ENCODE peak calls at places on chromosomes 11 and 22, in five cellular contexts. E is GM12878, D is HepG2, G is H1, J is K562. R is an unnamed sample.

GRCh38 chr22:49462291-49462690 is 365.4 kb downstream of the BRD1 start:
- DNase-seq in E (no peak), D (no peak), G (no peak), J (no peak), R (no peak)

GRCh38 chr11:23013509-23013908 is 153.2 kb upstream of the CCDC179 start:
- DNase-seq in E (no peak), D (no peak), G (no peak), J (no peak), R (no peak)

GRCh38 chr22:23282089-23282501 is 101.8 kb downstream of the BCR start:
- DNase-seq in E (no peak), D (no peak), G (no peak), J (no peak), R (peak)

GRCh38 chr11:107705027-107705426 is 6.8 kb downstream of the SLN start:
- DNase-seq in E (no peak), D (no peak), G (no peak), J (no peak), R (no peak)

GRCh38 chr11:48081151-48082010 is 101.0 kb downstream of the PTPRJ start:
- DNase-seq in E (no peak), D (no peak), G (no peak), J (no peak), R (peak)

GRCh38 chr11:71482746-71483364 is 29.9 kb downstream of the NADSYN1 start:
- DNase-seq in E (no peak), D (no peak), G (no peak), J (no peak), R (no peak)

GRCh38 chr22:39994046-39994565 is 648 bp upstream of the FAM83F start:
- DNase-seq in E (no peak), D (no peak), G (no peak), J (peak), R (no peak)

GRCh38 chr22:31075961-31076360 is 5.2 kb upstream of the SMTN start:
- DNase-seq in E (no peak), D (no peak), G (no peak), J (no peak), R (no peak)

GRCh38 chr11:64245797-64246623 is 733 bp downstream of the PPP1R14B start:
- DNase-seq in E (no peak), D (peak), G (no peak), J (peak), R (no peak)

GRCh38 chr11:69721745-69722144 is 17.9 kb upstream of the FGF19 start:
- DNase-seq in E (no peak), D (no peak), G (no peak), J (no peak), R (no peak)

GRCh38 chr22:40258463-40259046 is 80.8 kb downstream of the TNRC6B start:
- DNase-seq in E (no peak), D (no peak), G (no peak), J (no peak), R (no peak)

GRCh38 chr22:50531546-50532352 is 1.9 kb upstream of the TYMP start:
- DNase-seq in E (no peak), D (no peak), G (no peak), J (no peak), R (peak)

GRCh38 chr11:134244593-134244992 is 8.6 kb downstream of the THYN1 start:
- DNase-seq in E (no peak), D (peak), G (no peak), J (no peak), R (peak)

GRCh38 chr11:40293655-40294342 is 1165.7 kb downstream of the LRRC4C start:
- DNase-seq in E (peak), D (peak), G (peak), J (peak), R (peak)
- TF ChIP-seq GABPA in E (no peak), D (no peak), G (no peak), J (no peak), R (no peak)

DNA sequence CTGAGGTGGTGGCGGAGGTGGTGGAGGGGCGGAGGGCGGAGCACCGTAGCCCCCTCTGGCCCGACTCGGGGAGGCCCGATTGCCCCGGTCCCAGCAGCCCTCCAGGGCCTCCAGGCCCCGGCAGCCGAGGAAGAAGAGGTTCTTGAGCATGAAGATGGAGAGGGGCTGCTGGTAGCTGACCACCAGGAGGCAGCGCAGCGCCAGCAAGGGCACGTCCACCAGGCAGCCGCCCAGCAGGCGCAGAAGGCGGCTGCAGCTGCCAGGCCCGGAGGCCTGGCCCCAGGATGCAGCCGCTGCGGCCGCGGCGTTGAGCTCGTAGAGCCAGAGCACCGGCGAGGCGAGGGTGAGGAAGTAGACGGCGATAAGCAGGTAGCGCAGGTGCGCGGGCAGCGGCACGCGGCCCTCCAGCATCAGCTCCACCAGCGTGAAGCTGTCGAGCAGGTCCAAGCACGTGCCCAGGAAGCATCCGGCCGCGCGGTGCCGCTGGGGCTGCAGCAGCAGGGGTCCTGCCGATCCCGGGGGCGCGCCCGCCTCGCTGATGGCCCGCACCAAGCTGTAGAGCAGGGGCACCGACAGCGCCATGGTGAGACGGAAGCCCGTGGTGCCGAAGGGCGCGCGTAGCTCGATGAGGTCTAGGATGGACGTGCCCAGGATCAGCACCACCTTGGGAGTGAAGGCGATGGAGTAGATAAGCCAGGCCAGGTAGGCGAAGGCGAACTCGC is 1.5 kb downstream of the TMEM121B start:
- DNase-seq in E (no peak), D (no peak), G (peak), J (peak), R (no peak)
- H3K4me3 ChIP-seq in E (no peak), D (no peak), G (peak), J (no peak), R (no peak)

GRCh38 chr22:32205974-32206773 is 1.3 kb upstream of the RFPL2 start:
- DNase-seq in E (no peak), D (no peak), G (no peak), J (no peak), R (no peak)

GRCh38 chr22:32208681-32209080 is 3.8 kb upstream of the RFPL2 start:
- DNase-seq in E (no peak), D (no peak), G (no peak), J (no peak), R (no peak)

GRCh38 chr22:32207971-32208480 is 3.2 kb upstream of the RFPL2 start:
- DNase-seq in E (no peak), D (no peak), G (no peak), J (no peak), R (no peak)

GRCh38 chr22:32204856-32205722 is at the start of gene RFPL2:
- DNase-seq in E (no peak), D (peak), G (no peak), J (no peak), R (peak)

DNA sequence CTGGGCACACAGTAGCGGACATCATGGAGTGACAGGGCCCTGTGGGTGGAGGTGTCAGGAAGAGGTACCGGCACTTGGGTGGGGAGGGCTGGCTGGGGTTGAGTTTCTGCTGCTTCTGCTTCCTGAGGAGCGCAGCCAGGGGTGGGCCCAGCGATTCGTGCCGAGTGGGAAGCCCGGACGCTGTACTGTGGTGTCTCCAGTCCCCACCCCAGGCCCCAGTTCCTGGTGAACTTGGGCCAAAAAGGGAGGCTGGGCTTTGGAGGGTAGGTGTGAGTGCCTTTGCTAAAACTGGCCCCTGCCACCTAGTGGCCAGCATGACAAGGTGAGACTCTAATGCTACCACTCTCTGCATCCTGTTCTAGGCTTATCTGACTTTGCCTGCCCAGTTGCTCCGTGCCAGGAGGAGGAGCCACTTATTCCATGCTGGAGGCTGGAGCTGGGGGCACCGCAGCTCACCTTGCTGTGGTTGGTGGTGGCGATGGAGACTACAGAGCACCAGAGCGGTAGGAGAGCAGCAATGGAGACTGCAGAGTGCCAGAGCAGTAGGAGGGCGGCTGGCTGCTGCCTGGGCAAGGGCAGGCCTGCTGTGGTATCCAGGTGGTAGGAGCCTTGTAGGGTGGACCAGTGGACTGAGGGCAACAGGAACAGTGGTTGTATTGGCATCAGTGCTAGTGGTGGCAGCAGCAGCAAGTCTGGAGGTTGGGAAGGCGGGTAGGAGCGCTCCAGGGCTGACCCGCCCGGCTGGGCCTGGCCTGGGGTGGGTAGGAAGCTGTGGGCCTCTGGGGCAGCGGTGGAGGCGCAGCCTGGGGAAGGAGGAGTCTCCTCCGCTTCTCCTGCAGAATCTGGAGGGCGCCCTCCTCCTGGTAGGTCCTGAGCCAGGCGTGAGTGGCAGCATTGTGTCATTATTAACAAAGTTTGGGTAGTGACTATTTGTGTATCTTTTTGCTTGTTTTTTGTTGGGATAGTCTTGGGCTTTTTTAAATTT is 2.2 kb upstream of the RFPL2 start:
- DNase-seq in E (no peak), D (peak), G (no peak), J (no peak), R (peak)
- TF ChIP-seq GABPA in E (no peak), D (no peak), G (no peak), J (no peak), R (no peak)

DNA sequence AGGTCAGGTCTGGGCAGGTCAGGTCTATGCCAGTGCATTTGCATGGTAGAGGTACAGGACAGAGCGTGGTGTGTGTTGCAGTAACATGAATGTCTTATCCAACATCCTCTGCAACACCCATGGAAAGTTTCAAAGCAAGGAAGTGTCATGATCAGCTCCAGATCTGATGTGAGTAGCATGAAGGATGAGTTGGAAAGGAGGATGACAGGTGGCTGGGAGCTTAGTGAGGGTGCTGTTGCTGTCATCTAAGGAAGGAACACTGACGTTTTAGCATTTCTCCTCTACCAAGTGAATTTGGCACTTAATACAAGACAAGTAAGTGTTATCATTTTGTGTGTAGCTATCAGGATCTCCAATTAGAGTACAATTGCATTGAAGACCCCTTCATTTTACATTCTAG is 65.1 kb downstream of the GRK3 start:
- DNase-seq in E (no peak), D (no peak), G (no peak), J (no peak), R (no peak)
- H3K4me3 ChIP-seq in E (no peak), D (no peak), G (no peak), J (no peak), R (no peak)

GRCh38 chr11:117900144-117900651 is 23.7 kb upstream of the FXYD6 start:
- DNase-seq in E (peak), D (no peak), G (no peak), J (no peak), R (peak)

GRCh38 chr11:117898059-117898458 is 21.6 kb upstream of the FXYD6 start:
- DNase-seq in E (no peak), D (no peak), G (no peak), J (no peak), R (no peak)

GRCh38 chr11:117901601-117902000 is 25.1 kb upstream of the FXYD6 start:
- DNase-seq in E (no peak), D (no peak), G (no peak), J (no peak), R (no peak)

GRCh38 chr11:117902001-117902855 is 25.8 kb upstream of the FXYD6 start:
- DNase-seq in E (no peak), D (no peak), G (no peak), J (no peak), R (no peak)

GRCh38 chr11:117900720-117901440 is 24.4 kb upstream of the FXYD6 start:
- DNase-seq in E (no peak), D (no peak), G (no peak), J (no peak), R (no peak)
- TF ChIP-seq GABPA in E (no peak), D (no peak), G (no peak), J (no peak), R (no peak)

DNA sequence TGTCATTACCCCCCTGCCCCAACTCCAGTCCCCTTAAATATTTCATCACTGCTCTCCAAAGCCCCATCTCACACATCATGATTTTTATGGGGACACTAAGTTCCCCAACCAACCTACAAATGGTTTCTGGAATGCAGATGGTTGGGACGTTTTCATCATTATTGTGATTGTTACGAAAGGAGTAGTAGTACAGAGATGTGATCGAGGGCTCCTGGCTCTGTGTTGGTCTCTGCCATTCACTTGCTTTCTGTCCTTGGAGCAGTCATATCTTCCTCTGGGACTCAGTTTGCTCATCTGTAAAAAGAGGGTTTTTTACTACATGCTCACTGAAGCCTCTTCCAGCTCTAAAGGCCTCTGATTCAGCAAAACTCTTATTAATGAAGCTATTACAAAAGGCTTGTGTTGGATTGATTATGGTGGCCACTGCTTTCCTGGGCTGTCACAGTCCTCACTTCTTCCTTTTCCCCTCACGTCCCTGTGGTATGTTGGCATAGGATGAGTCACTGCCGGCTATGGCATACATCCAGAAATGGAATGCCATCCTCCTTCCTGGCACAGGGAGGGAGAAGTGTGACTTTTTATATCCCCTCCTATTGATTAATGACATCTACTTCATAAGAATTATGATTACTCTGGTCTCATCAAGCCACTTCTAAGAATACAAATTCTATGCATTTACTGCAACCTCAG is 593.7 kb downstream of the METTL15 start:
- DNase-seq in E (no peak), D (no peak), G (no peak), J (no peak), R (no peak)
- H3K4me3 ChIP-seq in E (no peak), D (no peak), G (no peak), J (no peak), R (no peak)

GRCh38 chr22:44335903-44336803 is 23.4 kb upstream of the SHISAL1 start:
- DNase-seq in E (no peak), D (no peak), G (no peak), J (no peak), R (no peak)
- TF ChIP-seq GABPA in E (no peak), D (no peak), G (no peak), J (no peak), R (no peak)

R was measured in HL-60.